ENCODE peak calls at places on chromosome 12, in four cellular contexts. O, S, T and V are unnamed samples.

GRCh38 chr12:123478762-123479161 is 20.8 kb downstream of the SNRNP35 start:
- DNase-seq in T (no peak), S (no peak), O (no peak), V (no peak)

GRCh38 chr12:75705749-75706719 is 194.6 kb upstream of the KRR1 start:
- DNase-seq in O (no peak), S (no peak), T (peak), V (no peak)

GRCh38 chr12:26128180-26128579 is 3.3 kb upstream of the BHLHE41 start:
- DNase-seq in T (peak), S (no peak), O (no peak), V (no peak)

GRCh38 chr12:101325590-101325989 is 45.7 kb downstream of the UTP20 start:
- DNase-seq in T (no peak), S (no peak), O (no peak), V (no peak)

GRCh38 chr12:12482150-12482761 is 80.4 kb downstream of the DUSP16 start:
- DNase-seq in O (no peak), T (no peak), S (peak), V (no peak)

GRCh38 chr12:114902665-114903393 is 218.9 kb upstream of the TBX3 start:
- DNase-seq in T (peak), O (no peak), S (no peak), V (no peak)

GRCh38 chr12:60123443-60124000 is 527.7 kb downstream of the SLC16A7 start:
- DNase-seq in S (no peak), T (peak), O (no peak), V (no peak)

GRCh38 chr12:111180830-111181726 is 187.8 kb downstream of the PHETA1 start:
- DNase-seq in S (no peak), O (peak), T (no peak), V (no peak)

GRCh38 chr12:46386360-46386867 is 13.8 kb upstream of the SLC38A2 start:
- DNase-seq in O (no peak), S (no peak), T (peak), V (no peak)

GRCh38 chr12:78018146-78018910 is 187.6 kb downstream of the NAV3 start:
- DNase-seq in S (no peak), O (no peak), T (no peak), V (no peak)

GRCh38 chr12:124455336-124455735 is 112.1 kb downstream of the NCOR2 start:
- DNase-seq in S (no peak), T (no peak), O (no peak), V (no peak)

GRCh38 chr12:58509116-58509885 is 411.0 kb downstream of the LRIG3 start:
- DNase-seq in O (no peak), T (peak), S (no peak), V (no peak)

GRCh38 chr12:3641428-3641883 is 111.5 kb downstream of the CRACR2A start:
- DNase-seq in O (no peak), T (peak), S (no peak), V (no peak)

GRCh38 chr12:26853303-26854027 is 20.5 kb upstream of the ITPR2 start:
- DNase-seq in O (peak), T (peak), S (peak), V (peak)

GRCh38 chr12:89160716-89161123 is 191.6 kb downstream of the DUSP6 start:
- DNase-seq in O (no peak), T (peak), S (no peak), V (peak)

GRCh38 chr12:31868980-31869379 is 90.2 kb upstream of the RESF1 start:
- DNase-seq in O (no peak), S (no peak), T (peak), V (no peak)

GRCh38 chr12:188910-189621 is 24.9 kb downstream of the SLC6A12 start:
- DNase-seq in O (no peak), T (peak), S (no peak), V (no peak)